ENCODE peak calls at places on chromosomes 7 and 10, in seven cellular contexts. One of them, this sample, is unnamed.

GRCh38 chr7:98870807-98871491 is 1.1 kb upstream of the TMEM130 start:
- DNase-seq in T follicular helper cell: no peak
- DNase-seq in globus pallidus: no peak
- DNase-seq in naive thymus-derived CD8-positive, alpha-beta T cell: no peak
- DNase-seq in HS-5: no peak
- DNase-seq in GM04503: no peak
- DNase-seq in NCI-H2171 treated with DMSO at 0.1 percent for 48 hours: no peak
- DNase-seq in this sample: no peak

GRCh38 chr10:93758911-93759410 is 1.2 kb downstream of the LGI1 start:
- DNase-seq in T follicular helper cell: no peak
- DNase-seq in globus pallidus: no peak
- DNase-seq in naive thymus-derived CD8-positive, alpha-beta T cell: no peak
- DNase-seq in HS-5: no peak
- DNase-seq in GM04503: no peak
- DNase-seq in NCI-H2171 treated with DMSO at 0.1 percent for 48 hours: no peak
- DNase-seq in this sample: no peak

GRCh38 chr10:78362406-78363022 is 328.9 kb downstream of the RPS24 start:
- DNase-seq in T follicular helper cell: no peak
- DNase-seq in globus pallidus: no peak
- DNase-seq in naive thymus-derived CD8-positive, alpha-beta T cell: peak
- DNase-seq in HS-5: no peak
- DNase-seq in GM04503: no peak
- DNase-seq in NCI-H2171 treated with DMSO at 0.1 percent for 48 hours: no peak
- DNase-seq in this sample: peak

GRCh38 chr10:123619067-123619855 is 46.9 kb upstream of the GPR26 start:
- DNase-seq in T follicular helper cell: no peak
- DNase-seq in globus pallidus: no peak
- DNase-seq in naive thymus-derived CD8-positive, alpha-beta T cell: no peak
- DNase-seq in HS-5: no peak
- DNase-seq in GM04503: no peak
- DNase-seq in NCI-H2171 treated with DMSO at 0.1 percent for 48 hours: no peak
- DNase-seq in this sample: no peak

GRCh38 chr7:84372155-84372621 is 177.6 kb upstream of the SEMA3A start:
- DNase-seq in T follicular helper cell: no peak
- DNase-seq in globus pallidus: no peak
- DNase-seq in naive thymus-derived CD8-positive, alpha-beta T cell: no peak
- DNase-seq in HS-5: peak
- DNase-seq in GM04503: peak
- DNase-seq in NCI-H2171 treated with DMSO at 0.1 percent for 48 hours: peak
- DNase-seq in this sample: peak

GRCh38 chr7:74480861-74481417 is 27.2 kb downstream of the GTF2IRD1 start:
- DNase-seq in T follicular helper cell: no peak
- DNase-seq in globus pallidus: no peak
- DNase-seq in naive thymus-derived CD8-positive, alpha-beta T cell: no peak
- DNase-seq in HS-5: no peak
- DNase-seq in GM04503: peak
- DNase-seq in NCI-H2171 treated with DMSO at 0.1 percent for 48 hours: peak
- DNase-seq in this sample: no peak

GRCh38 chr7:37208528-37208927 is 240.1 kb downstream of the ELMO1 start:
- DNase-seq in T follicular helper cell: peak
- DNase-seq in globus pallidus: peak
- DNase-seq in naive thymus-derived CD8-positive, alpha-beta T cell: peak
- DNase-seq in HS-5: peak
- DNase-seq in GM04503: peak
- DNase-seq in NCI-H2171 treated with DMSO at 0.1 percent for 48 hours: peak
- DNase-seq in this sample: peak

GRCh38 chr7:29563590-29564454 is at the start of gene PRR15:
- DNase-seq in T follicular helper cell: no peak
- DNase-seq in globus pallidus: no peak
- DNase-seq in naive thymus-derived CD8-positive, alpha-beta T cell: no peak
- DNase-seq in HS-5: no peak
- DNase-seq in GM04503: no peak
- DNase-seq in NCI-H2171 treated with DMSO at 0.1 percent for 48 hours: peak
- DNase-seq in this sample: no peak

GRCh38 chr10:200405-200804 is 65.2 kb downstream of the ZMYND11 start:
- DNase-seq in T follicular helper cell: no peak
- DNase-seq in globus pallidus: no peak
- DNase-seq in naive thymus-derived CD8-positive, alpha-beta T cell: no peak
- DNase-seq in HS-5: no peak
- DNase-seq in GM04503: no peak
- DNase-seq in NCI-H2171 treated with DMSO at 0.1 percent for 48 hours: no peak
- DNase-seq in this sample: no peak

GRCh38 chr7:70940597-70940996 is 191.3 kb upstream of the GALNT17 start:
- DNase-seq in T follicular helper cell: no peak
- DNase-seq in globus pallidus: no peak
- DNase-seq in naive thymus-derived CD8-positive, alpha-beta T cell: no peak
- DNase-seq in HS-5: no peak
- DNase-seq in GM04503: no peak
- DNase-seq in NCI-H2171 treated with DMSO at 0.1 percent for 48 hours: no peak
- DNase-seq in this sample: no peak

GRCh38 chr10:92387289-92387940 is 96.4 kb downstream of the MARCHF5 start:
- DNase-seq in T follicular helper cell: no peak
- DNase-seq in globus pallidus: no peak
- DNase-seq in naive thymus-derived CD8-positive, alpha-beta T cell: no peak
- DNase-seq in HS-5: no peak
- DNase-seq in GM04503: no peak
- DNase-seq in NCI-H2171 treated with DMSO at 0.1 percent for 48 hours: no peak
- DNase-seq in this sample: peak

GRCh38 chr7:12855036-12855435 is 167.6 kb downstream of the ARL4A start:
- DNase-seq in T follicular helper cell: no peak
- DNase-seq in globus pallidus: no peak
- DNase-seq in naive thymus-derived CD8-positive, alpha-beta T cell: no peak
- DNase-seq in HS-5: no peak
- DNase-seq in GM04503: no peak
- DNase-seq in NCI-H2171 treated with DMSO at 0.1 percent for 48 hours: no peak
- DNase-seq in this sample: no peak

GRCh38 chr7:3154881-3155494 is 111.3 kb upstream of the CARD11 start:
- DNase-seq in T follicular helper cell: peak
- DNase-seq in globus pallidus: no peak
- DNase-seq in naive thymus-derived CD8-positive, alpha-beta T cell: peak
- DNase-seq in HS-5: peak
- DNase-seq in GM04503: no peak
- DNase-seq in NCI-H2171 treated with DMSO at 0.1 percent for 48 hours: peak
- DNase-seq in this sample: peak

GRCh38 chr7:72435913-72436480 is 23.9 kb upstream of the CALN1 start:
- DNase-seq in T follicular helper cell: no peak
- DNase-seq in globus pallidus: no peak
- DNase-seq in naive thymus-derived CD8-positive, alpha-beta T cell: no peak
- DNase-seq in HS-5: no peak
- DNase-seq in GM04503: no peak
- DNase-seq in NCI-H2171 treated with DMSO at 0.1 percent for 48 hours: no peak
- DNase-seq in this sample: no peak

GRCh38 chr10:131125511-131126225 is 185.9 kb downstream of the TCERG1L start:
- DNase-seq in T follicular helper cell: no peak
- DNase-seq in globus pallidus: no peak
- DNase-seq in naive thymus-derived CD8-positive, alpha-beta T cell: no peak
- DNase-seq in HS-5: no peak
- DNase-seq in GM04503: no peak
- DNase-seq in NCI-H2171 treated with DMSO at 0.1 percent for 48 hours: no peak
- DNase-seq in this sample: no peak

GRCh38 chr7:64799-65430 is 127.5 kb upstream of the FAM20C start:
- DNase-seq in T follicular helper cell: no peak
- DNase-seq in globus pallidus: no peak
- DNase-seq in naive thymus-derived CD8-positive, alpha-beta T cell: no peak
- DNase-seq in HS-5: no peak
- DNase-seq in GM04503: no peak
- DNase-seq in NCI-H2171 treated with DMSO at 0.1 percent for 48 hours: no peak
- DNase-seq in this sample: no peak

GRCh38 chr10:112375721-112376577 is 2.0 kb downstream of the ACSL5 start:
- DNase-seq in T follicular helper cell: peak
- DNase-seq in globus pallidus: peak
- DNase-seq in naive thymus-derived CD8-positive, alpha-beta T cell: peak
- DNase-seq in HS-5: no peak
- DNase-seq in GM04503: no peak
- DNase-seq in NCI-H2171 treated with DMSO at 0.1 percent for 48 hours: no peak
- DNase-seq in this sample: peak

GRCh38 chr10:103416436-103417147 is 20.2 kb downstream of the PDCD11 start:
- DNase-seq in T follicular helper cell: peak
- DNase-seq in globus pallidus: peak
- DNase-seq in naive thymus-derived CD8-positive, alpha-beta T cell: peak
- DNase-seq in HS-5: no peak
- DNase-seq in GM04503: peak
- DNase-seq in NCI-H2171 treated with DMSO at 0.1 percent for 48 hours: peak
- DNase-seq in this sample: peak

This sample was measured in HT1080.